ENCODE peak calls at places on chromosomes 13 and 19, in ten cellular contexts. S, U, T, D, G, R, A, J, I and F are unnamed samples.

GRCh38 chr13:78420814-78421213 is 182.5 kb downstream of the POU4F1 start:
- DNase-seq in I (no peak), G (no peak), T (no peak), J (no peak), D (no peak), S (no peak), A (no peak), U (no peak), R (peak), F (no peak)

GRCh38 chr19:19224150-19224851 is 12.5 kb downstream of the NCAN start:
- DNase-seq in J (no peak), U (no peak), T (no peak), G (no peak), I (no peak), S (no peak), D (no peak), R (no peak), A (no peak), F (no peak)

GRCh38 chr19:31985001-31985605 is 360.3 kb upstream of the ZNF507 start:
- DNase-seq in R (no peak), D (no peak), I (no peak), J (no peak), U (no peak), G (no peak), T (no peak), A (no peak), S (no peak), F (no peak)

GRCh38 chr19:17686592-17687042 is 1.5 kb downstream of the UNC13A start:
- DNase-seq in G (no peak), J (peak), S (no peak), I (peak), A (peak), D (no peak), T (no peak), U (no peak), R (peak), F (no peak)

GRCh38 chr19:2240881-2241760 is 4.5 kb downstream of the SF3A2 start:
- DNase-seq in J (no peak), G (no peak), T (no peak), R (no peak), D (no peak), A (no peak), S (no peak), U (peak), I (no peak), F (no peak)

GRCh38 chr13:52162279-52163101 is 3.1 kb upstream of the NEK3 start:
- DNase-seq in D (no peak), I (no peak), T (no peak), G (no peak), U (no peak), S (no peak), R (no peak), A (peak), J (no peak), F (no peak)

GRCh38 chr19:5336195-5336965 is 4.2 kb downstream of the PTPRS start:
- DNase-seq in J (no peak), I (no peak), A (no peak), T (no peak), U (no peak), G (no peak), R (no peak), D (no peak), S (no peak), F (no peak)

GRCh38 chr13:111004444-111004843 is 89.6 kb upstream of the ANKRD10 start:
- DNase-seq in J (no peak), A (no peak), T (no peak), R (no peak), I (no peak), G (no peak), D (no peak), S (no peak), U (no peak), F (no peak)

GRCh38 chr13:113453962-113454361 is 674 bp upstream of the ADPRHL1 start:
- DNase-seq in T (no peak), G (no peak), D (no peak), U (peak), A (peak), S (no peak), I (no peak), R (no peak), J (no peak), F (no peak)

GRCh38 chr13:37453246-37453645 is 145.3 kb downstream of the POSTN start:
- DNase-seq in G (no peak), U (peak), S (no peak), R (no peak), A (peak), T (no peak), D (no peak), I (no peak), J (no peak), F (no peak)

GRCh38 chr13:30880756-30881155 is 25.3 kb upstream of the MEDAG start:
- DNase-seq in U (peak), R (no peak), S (no peak), I (no peak), T (no peak), G (no peak), A (peak), J (no peak), D (peak), F (no peak)

GRCh38 chr19:48174445-48175030 is 4.1 kb downstream of the ZSWIM9 start:
- DNase-seq in A (no peak), S (no peak), R (no peak), J (no peak), T (no peak), I (no peak), U (no peak), D (no peak), G (no peak), F (no peak)

GRCh38 chr13:73849292-73849691 is 284.9 kb downstream of the KLF12 start:
- DNase-seq in I (peak), T (peak), J (no peak), S (no peak), R (no peak), A (peak), U (peak), D (no peak), G (no peak), F (no peak)

GRCh38 chr13:60351326-60351725 is 45.7 kb upstream of the TDRD3 start:
- DNase-seq in I (no peak), G (no peak), U (peak), A (peak), D (peak), S (peak), J (peak), R (no peak), T (no peak), F (no peak)

GRCh38 chr19:54188224-54188871 is 1.0 kb downstream of the MBOAT7 start:
- DNase-seq in G (no peak), I (peak), U (peak), T (peak), R (no peak), D (no peak), J (no peak), S (peak), A (peak), F (no peak)

GRCh38 chr19:48819366-48819816 is 8.6 kb upstream of the BCAT2 start:
- DNase-seq in S (peak), D (peak), R (peak), A (peak), I (no peak), J (peak), G (peak), T (no peak), U (peak), F (no peak)

GRCh38 chr13:48160879-48161278 is 66.0 kb upstream of the MED4 start:
- DNase-seq in I (no peak), J (no peak), A (peak), D (no peak), T (no peak), R (no peak), U (peak), S (no peak), G (no peak), F (no peak)

GRCh38 chr13:22880756-22881701 is 299.8 kb upstream of the SGCG start:
- DNase-seq in G (no peak), J (no peak), S (no peak), I (no peak), A (no peak), D (no peak), R (no peak), U (no peak), T (no peak), F (no peak)

GRCh38 chr13:51235756-51236564 is 13.8 kb downstream of the FAM124A start:
- DNase-seq in I (no peak), S (no peak), G (no peak), R (no peak), T (no peak), A (no peak), J (no peak), U (no peak), D (no peak), F (no peak)

GRCh38 chr13:79901336-79901735 is 420.4 kb downstream of the NDFIP2 start:
- DNase-seq in D (no peak), U (no peak), T (no peak), G (no peak), I (peak), R (no peak), J (no peak), A (peak), S (no peak), F (no peak)

GRCh38 chr13:66462187-66462586 is 767.9 kb downstream of the PCDH9 start:
- DNase-seq in A (no peak), S (no peak), T (no peak), J (no peak), G (no peak), I (no peak), D (no peak), U (no peak), R (no peak), F (no peak)

GRCh38 chr19:1409204-1410005 is 2.0 kb downstream of the DAZAP1 start:
- DNase-seq in J (no peak), T (no peak), I (no peak), A (no peak), U (no peak), S (no peak), D (no peak), R (no peak), G (peak), F (peak)

GRCh38 chr13:49936943-49937273 is 768 bp upstream of the SPRYD7 start:
- DNase-seq in R (no peak), J (no peak), G (no peak), U (peak), D (no peak), A (no peak), T (no peak), I (peak), S (no peak), F (no peak)

GRCh38 chr13:33870046-33870668 is 52.2 kb downstream of the RFC3 start:
- DNase-seq in S (no peak), T (no peak), A (no peak), I (no peak), U (no peak), D (no peak), J (peak), G (peak), R (no peak), F (no peak)

GRCh38 chr13:93951153-93951552 is 528.3 kb downstream of the DCT start:
- DNase-seq in R (no peak), D (no peak), T (no peak), U (peak), S (no peak), I (no peak), A (peak), J (no peak), G (no peak), F (no peak)

GRCh38 chr13:92954746-92955145 is 271.9 kb upstream of the GPC6 start:
- DNase-seq in D (no peak), S (no peak), I (no peak), U (no peak), G (no peak), R (no peak), J (no peak), A (no peak), T (no peak), F (no peak)

GRCh38 chr13:51453308-51453958 is 597 bp upstream of the INTS6 start:
- DNase-seq in U (no peak), A (no peak), D (no peak), J (peak), T (peak), R (peak), S (no peak), I (peak), G (no peak), F (no peak)

GRCh38 chr13:100854091-100854490 is 179.5 kb upstream of the TMTC4 start:
- DNase-seq in A (no peak), S (no peak), G (no peak), D (no peak), J (no peak), R (no peak), T (no peak), I (peak), U (no peak), F (no peak)

GRCh38 chr13:31409678-31410356 is 210.0 kb downstream of the B3GLCT start:
- DNase-seq in D (no peak), A (peak), G (no peak), R (no peak), I (no peak), T (no peak), S (no peak), U (peak), J (no peak), F (no peak)

GRCh38 chr13:110907951-110908898 is 6.6 kb downstream of the ANKRD10 start:
- DNase-seq in R (no peak), T (no peak), A (peak), J (peak), D (no peak), I (no peak), G (no peak), S (peak), U (peak), F (no peak)

GRCh38 chr19:2294377-2295335 is 12.7 kb upstream of the PEAK3 start:
- DNase-seq in R (no peak), G (no peak), T (no peak), J (no peak), A (peak), S (no peak), D (no peak), U (peak), I (no peak), F (no peak)

GRCh38 chr13:65808061-65808460 is 1422.1 kb downstream of the PCDH9 start:
- DNase-seq in U (no peak), G (no peak), D (no peak), A (peak), I (no peak), T (no peak), R (no peak), S (no peak), J (no peak), F (no peak)

GRCh38 chr19:2607712-2608601 is 94.5 kb downstream of the GNG7 start:
- DNase-seq in I (no peak), G (no peak), U (no peak), D (no peak), R (no peak), A (no peak), S (no peak), J (no peak), T (peak), F (peak)

GRCh38 chr19:40614595-40615411 is 13.6 kb downstream of the LTBP4 start:
- DNase-seq in U (peak), T (peak), A (peak), I (peak), G (peak), S (peak), R (peak), J (peak), D (peak), F (peak)

GRCh38 chr13:30235206-30235605 is 72.1 kb downstream of the KATNAL1 start:
- DNase-seq in G (no peak), I (no peak), A (peak), U (no peak), T (no peak), R (no peak), D (no peak), S (no peak), J (no peak), F (no peak)

GRCh38 chr19:54469496-54469934 is 3.6 kb downstream of the CDC42EP5 start:
- DNase-seq in U (no peak), D (no peak), A (no peak), I (no peak), S (no peak), J (no peak), G (no peak), R (peak), T (no peak), F (peak)

GRCh38 chr19:6788896-6789295 is 16.4 kb downstream of the VAV1 start:
- DNase-seq in T (no peak), G (no peak), A (no peak), D (no peak), I (no peak), S (peak), J (no peak), R (no peak), U (no peak), F (no peak)

GRCh38 chr13:26220575-26220974 is 1.5 kb downstream of the RNF6 start:
- DNase-seq in J (no peak), R (no peak), S (peak), A (peak), T (no peak), G (no peak), U (peak), D (no peak), I (no peak), F (no peak)

GRCh38 chr13:32538234-32538620 is 368 bp downstream of the N4BP2L2 start:
- DNase-seq in D (no peak), U (peak), A (peak), R (peak), T (no peak), J (no peak), I (peak), G (peak), S (peak), F (no peak)

GRCh38 chr13:32535140-32535539 is 3.5 kb downstream of the N4BP2L2 start:
- DNase-seq in D (no peak), R (no peak), T (no peak), I (no peak), J (no peak), S (no peak), A (no peak), U (no peak), G (no peak), F (no peak)

GRCh38 chr13:32538621-32539246 is at the start of gene N4BP2L2:
- DNase-seq in D (peak), A (peak), J (peak), U (peak), R (peak), G (peak), T (peak), I (peak), S (peak), F (peak)

GRCh38 chr13:32535748-32536147 is 2.8 kb downstream of the N4BP2L2 start:
- DNase-seq in A (no peak), R (no peak), D (no peak), G (no peak), U (no peak), T (no peak), I (no peak), J (no peak), S (no peak), F (no peak)

DNA sequence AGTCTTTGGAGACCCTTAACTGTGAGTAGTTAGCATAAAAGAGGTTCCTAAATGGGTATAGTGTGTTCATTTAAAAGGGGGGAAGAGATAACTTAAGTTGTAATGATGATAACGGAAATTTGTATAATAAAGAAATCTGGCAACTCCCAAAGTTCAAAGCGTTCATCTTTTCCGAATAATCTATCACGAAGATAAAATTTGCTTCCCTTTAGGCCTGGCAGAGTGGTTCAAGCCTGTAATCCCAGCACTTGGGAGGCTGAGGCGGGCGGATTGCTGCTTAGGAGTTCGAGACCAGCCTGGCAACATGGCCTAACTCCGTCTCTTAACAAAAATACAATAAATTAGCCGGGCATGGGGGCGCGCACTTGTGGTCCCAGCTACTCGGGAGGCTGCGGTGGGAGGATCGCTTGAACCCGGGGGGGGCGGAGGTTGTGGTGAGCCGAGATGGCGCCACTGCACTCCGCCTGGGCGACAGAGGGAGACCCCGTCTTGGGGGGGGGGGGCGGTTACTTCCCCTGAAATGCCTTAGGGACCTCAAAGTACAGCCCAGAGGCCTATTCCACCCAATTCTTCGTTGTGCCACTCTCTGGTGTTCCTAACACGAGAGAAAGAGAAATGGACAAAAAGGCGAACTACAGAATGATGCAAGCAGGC is 888 bp downstream of the N4BP2L2 start:
- DNase-seq in J (peak), A (peak), G (peak), U (peak), D (no peak), T (peak), I (peak), R (peak), S (no peak), F (no peak)
- TF ChIP-seq CTCF in J (no peak), A (no peak), G (no peak), U (no peak), D (no peak), T (no peak), I (no peak), R (no peak), S (no peak), F (no peak)

DNA sequence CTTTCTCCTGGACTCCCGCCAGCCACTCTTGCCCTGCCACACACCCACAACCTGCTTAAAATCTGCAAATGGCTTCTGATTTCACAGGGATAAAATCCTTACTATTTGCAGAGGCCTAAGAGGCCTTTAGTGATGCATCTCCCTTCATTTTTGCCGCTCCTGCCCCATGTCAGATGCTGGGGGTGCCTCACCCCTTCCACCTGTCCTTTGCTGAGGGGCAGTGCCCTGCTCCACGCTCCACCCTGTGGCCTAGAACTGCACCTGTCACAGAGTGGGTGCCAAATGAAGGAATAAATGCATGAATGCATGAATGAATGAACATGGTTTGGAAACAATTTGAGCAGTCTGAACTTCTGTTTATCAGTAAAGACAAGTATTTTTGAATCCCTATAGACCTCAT is 34.1 kb upstream of the UQCRFS1 start:
- DNase-seq in G (no peak), I (peak), A (no peak), U (no peak), S (no peak), D (no peak), R (no peak), J (no peak), T (no peak), F (no peak)
- TF ChIP-seq CTCF in G (no peak), I (no peak), A (no peak), U (no peak), S (no peak), D (no peak), R (no peak), J (no peak), T (no peak), F (peak)

GRCh38 chr19:8504171-8504570 is 1.7 kb upstream of the PRAM1 start:
- DNase-seq in S (no peak), U (no peak), T (no peak), A (no peak), J (no peak), R (no peak), G (no peak), D (no peak), I (no peak), F (no peak)

GRCh38 chr19:8503506-8503905 is 1.1 kb upstream of the PRAM1 start:
- DNase-seq in J (no peak), S (no peak), D (no peak), T (no peak), I (no peak), U (no peak), A (no peak), G (no peak), R (no peak), F (no peak)

GRCh38 chr19:8506402-8506957 is 4.0 kb upstream of the PRAM1 start:
- DNase-seq in R (no peak), J (peak), S (no peak), G (no peak), I (peak), A (no peak), U (no peak), D (no peak), T (no peak), F (no peak)

GRCh38 chr19:8501968-8502367 is 472 bp downstream of the PRAM1 start:
- DNase-seq in D (no peak), G (no peak), T (no peak), A (no peak), U (no peak), J (no peak), S (no peak), R (no peak), I (no peak), F (no peak)

GRCh38 chr19:8505680-8506401 is 3.4 kb upstream of the PRAM1 start:
- DNase-seq in R (peak), U (peak), G (peak), D (peak), A (peak), T (peak), S (no peak), J (peak), I (peak), F (no peak)
- TF ChIP-seq CTCF in R (peak), U (peak), G (peak), D (peak), A (peak), T (peak), S (peak), J (peak), I (peak), F (peak)

DNA sequence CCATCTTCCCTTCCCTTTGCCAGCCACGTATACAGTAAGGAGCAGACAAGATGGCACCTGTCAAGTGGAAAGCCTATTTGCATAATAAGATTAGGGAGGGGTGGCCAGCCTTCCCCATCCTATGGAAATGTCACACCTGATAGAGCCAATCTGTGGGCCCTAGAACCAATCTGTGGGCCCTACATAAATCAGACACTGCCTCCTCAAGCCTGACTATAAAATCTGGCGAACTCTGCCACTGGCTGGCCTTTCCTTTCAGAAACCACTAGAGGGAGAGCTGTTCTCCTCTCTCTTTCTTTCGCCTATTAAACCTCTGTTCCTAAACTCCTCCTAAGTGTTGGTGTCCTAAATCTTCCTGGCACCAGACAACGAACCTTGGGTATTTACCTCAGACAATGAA is 231.5 kb upstream of the KLHL1 start:
- DNase-seq in J (peak), U (no peak), D (no peak), G (no peak), I (peak), S (no peak), T (no peak), R (no peak), A (no peak), F (no peak)
- TF ChIP-seq CTCF in J (peak), U (no peak), D (no peak), G (peak), I (peak), S (peak), T (no peak), R (peak), A (no peak), F (peak)

GRCh38 chr13:63909726-63910125 is 2494.1 kb upstream of the PCDH20 start:
- DNase-seq in G (no peak), J (no peak), A (no peak), I (no peak), T (no peak), D (no peak), R (no peak), U (no peak), S (no peak), F (no peak)
- TF ChIP-seq CTCF in G (no peak), J (no peak), A (no peak), I (no peak), T (no peak), D (no peak), R (no peak), U (no peak), S (no peak), F (no peak)